ENCODE peak calls at places on chromosomes 5 and 9, in six cellular contexts. J, Q, K, O, V and D are unnamed samples.

GRCh38 chr5:133396187-133396621 is 216.1 kb downstream of the FSTL4 start:
- DNase-seq in J (no peak), Q (no peak), K (no peak), O (peak; percentile 40), V (no peak), D (no peak)

GRCh38 chr9:133781828-133782135 is 43.6 kb upstream of the SARDH start:
- DNase-seq in J (no peak), Q (peak; percentile 64), K (no peak), O (no peak), V (no peak), D (no peak)

GRCh38 chr5:39476466-39477215 is 51.9 kb upstream of the DAB2 start:
- DNase-seq in J (no peak), Q (no peak), K (no peak), O (peak; percentile 80), V (no peak), D (peak; percentile 53)

GRCh38 chr5:1386274-1386717 is 41.4 kb upstream of the CLPTM1L start:
- DNase-seq in J (peak; percentile 68), Q (peak; percentile 93), K (peak; percentile 90), O (peak; percentile 43), V (peak; percentile 83), D (peak; percentile 18)

GRCh38 chr9:4755026-4755609 is 14.1 kb upstream of the AK3 start:
- DNase-seq in J (no peak), Q (no peak), K (no peak), O (no peak), V (no peak), D (no peak)

GRCh38 chr5:154117930-154118329 is 72.6 kb upstream of the GALNT10 start:
- DNase-seq in J (no peak), Q (no peak), K (no peak), O (no peak), V (no peak), D (no peak)

GRCh38 chr5:80064124-80064523 is 29.0 kb downstream of the THBS4 start:
- DNase-seq in J (no peak), Q (no peak), K (no peak), O (no peak), V (no peak), D (no peak)

GRCh38 chr5:111733571-111733970 is 23.4 kb downstream of the NREP start:
- DNase-seq in J (no peak), Q (no peak), K (no peak), O (no peak), V (no peak), D (no peak)

GRCh38 chr5:34957857-34958690 is 28.7 kb downstream of the DNAJC21 start:
- DNase-seq in J (no peak), Q (no peak), K (peak; percentile 20), O (peak; percentile 41), V (no peak), D (peak; percentile 36)

GRCh38 chr9:99820330-99821186 is 1.1 kb upstream of the NR4A3 start:
- DNase-seq in J (peak; percentile 66), Q (peak; percentile 86), K (peak; percentile 56), O (peak; percentile 68), V (peak; percentile 63), D (peak; percentile 71)

GRCh38 chr9:85541876-85542275 is 199.9 kb downstream of the AGTPBP1 start:
- DNase-seq in J (no peak), Q (no peak), K (no peak), O (no peak), V (no peak), D (no peak)

GRCh38 chr9:91395106-91395552 is 28.5 kb downstream of the NFIL3 start:
- DNase-seq in J (no peak), Q (no peak), K (no peak), O (no peak), V (no peak), D (peak; percentile 33)

GRCh38 chr9:70220216-70220615 is 38.6 kb upstream of the SMC5 start:
- DNase-seq in J (no peak), Q (no peak), K (no peak), O (no peak), V (no peak), D (no peak)

GRCh38 chr5:80153586-80154126 is 102.2 kb downstream of the SERINC5 start:
- DNase-seq in J (peak; percentile 39), Q (no peak), K (no peak), O (no peak), V (no peak), D (no peak)

GRCh38 chr5:14180437-14180836 is 37.3 kb downstream of the TRIO start:
- DNase-seq in J (no peak), Q (no peak), K (no peak), O (no peak), V (no peak), D (no peak)

GRCh38 chr5:14177651-14178050 is 34.5 kb downstream of the TRIO start:
- DNase-seq in J (no peak), Q (no peak), K (no peak), O (no peak), V (no peak), D (no peak)

GRCh38 chr5:14178091-14178490 is 34.9 kb downstream of the TRIO start:
- DNase-seq in J (no peak), Q (no peak), K (no peak), O (no peak), V (no peak), D (no peak)

GRCh38 chr5:14178671-14179211 is 35.6 kb downstream of the TRIO start:
- DNase-seq in J (no peak), Q (no peak), K (no peak), O (peak; percentile 66), V (no peak), D (peak; percentile 82)

GRCh38 chr5:14179446-14179845 is 36.3 kb downstream of the TRIO start:
- DNase-seq in J (no peak), Q (no peak), K (no peak), O (no peak), V (no peak), D (no peak)
- H3K27ac ChIP-seq in J (peak overlapping the region; percentile 12), Q (no peak overlapping the region), K (no peak overlapping the region), O (no peak overlapping the region), V (no peak overlapping the region), D (peak overlapping the region; percentile 67)

DNA sequence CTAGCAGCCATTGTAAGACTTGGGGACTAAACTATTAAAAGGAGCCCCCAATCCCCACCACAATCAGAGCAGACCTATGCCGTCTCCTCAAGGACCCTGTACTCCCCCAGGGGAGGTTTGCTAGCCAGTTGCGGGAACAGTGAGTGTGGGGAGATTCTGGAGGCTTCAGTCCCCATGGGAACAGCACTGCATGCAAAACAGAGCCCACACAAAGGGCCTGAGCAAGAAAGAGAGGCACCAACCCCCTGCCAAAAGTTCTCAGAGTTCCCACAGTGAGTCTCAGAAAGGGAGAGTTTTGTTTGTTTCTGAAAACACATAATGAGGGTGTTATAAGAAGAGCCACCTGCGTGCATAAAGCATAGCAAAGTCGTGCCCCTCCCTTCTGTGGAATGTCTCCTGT is 56.6 kb downstream of the CFAP90 start:
- DNase-seq in J (no peak), Q (no peak), K (no peak), O (no peak), V (no peak), D (no peak)
- H3K27ac ChIP-seq in J (no peak overlapping the region), Q (no peak overlapping the region), K (no peak overlapping the region), O (no peak overlapping the region), V (no peak overlapping the region), D (no peak overlapping the region)

DNA sequence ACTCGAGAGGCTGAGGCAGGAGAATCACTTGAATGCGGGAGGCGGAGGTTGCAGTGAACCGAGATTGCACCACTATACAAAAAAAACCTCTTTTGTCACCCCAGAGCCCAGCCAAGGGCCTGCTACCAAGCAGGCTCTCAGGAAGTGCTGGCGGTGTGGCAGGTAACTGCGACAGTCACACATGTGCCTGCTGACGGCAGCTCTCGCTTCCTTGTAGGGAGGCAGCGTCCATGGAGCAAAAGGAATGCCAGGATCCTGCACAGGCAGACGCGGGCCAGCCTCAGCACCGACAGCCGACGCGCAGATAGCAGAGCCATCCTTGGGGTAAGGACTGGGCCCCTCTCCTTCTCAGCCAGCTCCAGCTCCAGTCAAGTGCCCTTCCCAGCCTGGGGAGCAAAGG is 3.9 kb downstream of the LRRC8A start:
- DNase-seq in J (no peak), Q (no peak), K (no peak), O (no peak), V (no peak), D (no peak)
- H3K27ac ChIP-seq in J (peak overlapping the region; percentile 98), Q (no peak overlapping the region), K (no peak overlapping the region), O (no peak overlapping the region), V (no peak overlapping the region), D (no peak overlapping the region)

GRCh38 chr5:78679905-78680304 is 31.3 kb upstream of the LHFPL2 start:
- DNase-seq in J (no peak), Q (no peak), K (no peak), O (no peak), V (no peak), D (no peak)

GRCh38 chr5:78672154-78672553 is 23.6 kb upstream of the LHFPL2 start:
- DNase-seq in J (no peak), Q (no peak), K (no peak), O (no peak), V (no peak), D (no peak)

GRCh38 chr5:78677777-78678668 is 29.5 kb upstream of the LHFPL2 start:
- DNase-seq in J (peak; percentile 40), Q (no peak), K (no peak), O (peak; percentile 40), V (no peak), D (peak; percentile 92)

GRCh38 chr5:78671609-78672008 is 23.0 kb upstream of the LHFPL2 start:
- DNase-seq in J (peak; percentile 65), Q (no peak), K (no peak), O (no peak), V (no peak), D (no peak)

GRCh38 chr5:78675956-78676727 is 27.6 kb upstream of the LHFPL2 start:
- DNase-seq in J (peak; percentile 43), Q (no peak), K (no peak), O (no peak), V (no peak), D (no peak)
- H3K27ac ChIP-seq in J (peak overlapping the region; percentile 82), Q (no peak overlapping the region), K (no peak overlapping the region), O (no peak overlapping the region), V (no peak overlapping the region), D (no peak overlapping the region)

DNA sequence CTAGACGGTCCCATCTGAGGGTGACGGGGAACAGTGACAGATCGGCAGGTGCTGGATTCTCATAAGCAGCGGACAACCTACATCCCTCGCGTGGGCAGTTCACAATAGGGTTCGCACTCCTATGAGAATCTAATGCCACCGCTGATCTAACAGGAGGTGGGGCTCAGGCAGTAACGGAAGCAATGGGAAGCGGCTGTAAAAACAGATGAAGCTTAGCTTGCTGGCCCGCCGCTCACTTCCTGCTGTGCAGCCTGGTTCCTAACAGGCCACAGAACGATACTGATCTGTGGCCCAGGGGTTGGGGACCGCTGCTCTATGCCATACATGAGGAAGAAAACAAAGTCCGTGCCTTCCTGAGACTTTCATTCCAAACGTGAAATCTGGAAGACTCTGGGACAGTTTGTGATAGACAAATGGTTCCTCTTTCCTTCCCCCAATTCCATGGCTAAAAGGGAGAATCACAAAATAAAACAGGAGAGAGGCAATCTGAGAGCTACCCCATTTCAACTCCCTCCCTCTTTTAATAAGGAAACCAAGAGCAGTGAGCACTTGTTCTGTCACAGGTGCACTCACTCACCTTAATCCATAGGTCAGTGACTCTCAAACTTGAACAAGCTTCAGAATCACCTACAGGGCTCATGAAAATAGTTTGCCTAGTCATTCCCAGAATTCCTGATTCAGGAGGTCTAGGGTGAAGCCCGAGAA is 12.1 kb downstream of the PDCL start:
- DNase-seq in J (peak; percentile 18), Q (peak; percentile 87), K (peak; percentile 80), O (no peak), V (no peak), D (peak; percentile 59)
- H3K27ac ChIP-seq in J (no peak overlapping the region), Q (peak overlapping the region; percentile 73), K (peak overlapping the region; percentile 75), O (no peak overlapping the region), V (no peak overlapping the region), D (no peak overlapping the region)

DNA sequence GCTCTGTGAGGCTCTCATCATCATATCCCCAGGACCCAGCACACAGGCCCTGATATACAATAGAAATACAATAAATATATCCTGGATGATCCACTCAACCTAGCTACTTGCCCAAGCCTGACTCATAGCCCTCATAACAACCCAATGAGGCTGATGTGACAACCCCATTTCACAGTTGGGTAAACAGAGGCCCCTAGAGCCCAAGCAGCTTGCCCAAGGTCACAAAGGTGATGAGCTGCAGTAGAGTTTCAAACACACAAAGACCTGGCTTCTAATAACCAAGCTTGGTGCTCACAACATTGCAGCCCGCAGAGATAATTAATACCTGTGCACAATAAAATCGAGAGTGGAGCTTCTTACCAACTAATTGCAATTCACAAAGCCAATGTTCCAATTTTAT is 3.2 kb upstream of the AKNA start:
- DNase-seq in J (no peak), Q (no peak), K (no peak), O (no peak), V (no peak), D (no peak)
- H3K27ac ChIP-seq in J (peak overlapping the region; percentile 90), Q (peak overlapping the region; percentile 99), K (no peak overlapping the region), O (no peak overlapping the region), V (no peak overlapping the region), D (no peak overlapping the region)